ENCODE peak calls at places on chromosome 20, in seven cellular contexts. One of them, this sample, is unnamed. For H3K4me1, the result is how much of the 10 kb centered on the place peaks cover.

GRCh38 chr20:19017104-19017690 is 195.2 kb upstream of the SLC24A3 start:
- DNase-seq in PC-3: no peak
- DNase-seq in body of pancreas: no peak
- DNase-seq in sigmoid colon: no peak
- DNase-seq in heart right ventricle: no peak
- DNase-seq in CD8-positive, alpha-beta T cell: no peak
- DNase-seq in heart left ventricle: no peak
- DNase-seq in this sample: no peak

GRCh38 chr20:41138527-41139226 is 1.3 kb downstream of the PLCG1 start:
- DNase-seq in PC-3: no peak
- DNase-seq in body of pancreas: no peak
- DNase-seq in sigmoid colon: no peak
- DNase-seq in heart right ventricle: peak
- DNase-seq in CD8-positive, alpha-beta T cell: peak
- DNase-seq in heart left ventricle: no peak
- DNase-seq in this sample: peak

GRCh38 chr20:63309261-63310071 is 16.5 kb downstream of the COL20A1 start:
- DNase-seq in PC-3: peak
- DNase-seq in body of pancreas: peak
- DNase-seq in sigmoid colon: no peak
- DNase-seq in heart right ventricle: peak
- DNase-seq in CD8-positive, alpha-beta T cell: no peak
- DNase-seq in heart left ventricle: peak
- DNase-seq in this sample: peak

GRCh38 chr20:63493563-63494020 is 5.3 kb downstream of the EEF1A2 start:
- DNase-seq in PC-3: no peak
- DNase-seq in body of pancreas: no peak
- DNase-seq in sigmoid colon: no peak
- DNase-seq in heart right ventricle: no peak
- DNase-seq in CD8-positive, alpha-beta T cell: no peak
- DNase-seq in heart left ventricle: no peak
- DNase-seq in this sample: no peak

GRCh38 chr20:44979090-44979621 is 12.8 kb downstream of the STK4 start:
- DNase-seq in PC-3: peak
- DNase-seq in body of pancreas: no peak
- DNase-seq in sigmoid colon: no peak
- DNase-seq in heart right ventricle: no peak
- DNase-seq in CD8-positive, alpha-beta T cell: peak
- DNase-seq in heart left ventricle: no peak
- DNase-seq in this sample: no peak

GRCh38 chr20:2292711-2293110 is 3.1 kb upstream of the TGM3 start:
- DNase-seq in PC-3: no peak
- DNase-seq in body of pancreas: no peak
- DNase-seq in sigmoid colon: no peak
- DNase-seq in heart right ventricle: no peak
- DNase-seq in CD8-positive, alpha-beta T cell: no peak
- DNase-seq in heart left ventricle: no peak
- DNase-seq in this sample: no peak

GRCh38 chr20:62891111-62891510 is 29.5 kb upstream of the TCFL5 start:
- DNase-seq in PC-3: no peak
- DNase-seq in body of pancreas: no peak
- DNase-seq in sigmoid colon: no peak
- DNase-seq in heart right ventricle: no peak
- DNase-seq in CD8-positive, alpha-beta T cell: no peak
- DNase-seq in heart left ventricle: no peak
- DNase-seq in this sample: peak

GRCh38 chr20:51768759-51769517 is 748 bp upstream of the ATP9A start:
- DNase-seq in PC-3: no peak
- DNase-seq in body of pancreas: no peak
- DNase-seq in sigmoid colon: no peak
- DNase-seq in heart right ventricle: no peak
- DNase-seq in CD8-positive, alpha-beta T cell: no peak
- DNase-seq in heart left ventricle: no peak
- DNase-seq in this sample: no peak

GRCh38 chr20:51424270-51425041 is 118.1 kb downstream of the NFATC2 start:
- DNase-seq in PC-3: no peak
- DNase-seq in body of pancreas: no peak
- DNase-seq in sigmoid colon: no peak
- DNase-seq in heart right ventricle: no peak
- DNase-seq in CD8-positive, alpha-beta T cell: no peak
- DNase-seq in heart left ventricle: no peak
- DNase-seq in this sample: no peak

GRCh38 chr20:408843-409696 is 971 bp downstream of the RBCK1 start:
- DNase-seq in PC-3: no peak
- DNase-seq in body of pancreas: no peak
- DNase-seq in sigmoid colon: no peak
- DNase-seq in heart right ventricle: no peak
- DNase-seq in CD8-positive, alpha-beta T cell: no peak
- DNase-seq in heart left ventricle: peak
- DNase-seq in this sample: no peak

GRCh38 chr20:20037960-20038359 is 14.3 kb downstream of the CRNKL1 start:
- DNase-seq in PC-3: no peak
- DNase-seq in body of pancreas: no peak
- DNase-seq in sigmoid colon: no peak
- DNase-seq in heart right ventricle: no peak
- DNase-seq in CD8-positive, alpha-beta T cell: no peak
- DNase-seq in heart left ventricle: no peak
- DNase-seq in this sample: no peak

GRCh38 chr20:137668-138131 is 4.7 kb upstream of the DEFB126 start:
- DNase-seq in PC-3: peak
- DNase-seq in body of pancreas: no peak
- DNase-seq in sigmoid colon: no peak
- DNase-seq in heart right ventricle: no peak
- DNase-seq in CD8-positive, alpha-beta T cell: no peak
- DNase-seq in heart left ventricle: no peak
- DNase-seq in this sample: no peak

GRCh38 chr20:19222520-19223040 is 10.1 kb downstream of the SLC24A3 start:
- DNase-seq in PC-3: no peak
- DNase-seq in body of pancreas: no peak
- DNase-seq in sigmoid colon: no peak
- DNase-seq in heart right ventricle: no peak
- DNase-seq in CD8-positive, alpha-beta T cell: no peak
- DNase-seq in heart left ventricle: no peak
- DNase-seq in this sample: no peak

GRCh38 chr20:12847862-12848261 is 160.9 kb upstream of the SPTLC3 start:
- DNase-seq in PC-3: peak
- DNase-seq in body of pancreas: no peak
- DNase-seq in sigmoid colon: no peak
- DNase-seq in heart right ventricle: no peak
- DNase-seq in CD8-positive, alpha-beta T cell: no peak
- DNase-seq in heart left ventricle: no peak
- DNase-seq in this sample: no peak

GRCh38 chr20:44017905-44018683 is 103.4 kb downstream of the TOX2 start:
- DNase-seq in PC-3: peak
- DNase-seq in body of pancreas: peak
- DNase-seq in sigmoid colon: peak
- DNase-seq in heart right ventricle: peak
- DNase-seq in CD8-positive, alpha-beta T cell: no peak
- DNase-seq in heart left ventricle: peak
- DNase-seq in this sample: peak

GRCh38 chr20:52179331-52180166 is 12.0 kb downstream of the ZFP64 start:
- DNase-seq in PC-3: no peak
- DNase-seq in body of pancreas: no peak
- DNase-seq in sigmoid colon: no peak
- DNase-seq in heart right ventricle: no peak
- DNase-seq in CD8-positive, alpha-beta T cell: no peak
- DNase-seq in heart left ventricle: no peak
- DNase-seq in this sample: no peak

GRCh38 chr20:34516874-34517542 is 786 bp downstream of the DYNLRB1 start:
- DNase-seq in PC-3: peak
- DNase-seq in body of pancreas: no peak
- DNase-seq in sigmoid colon: no peak
- DNase-seq in heart right ventricle: no peak
- DNase-seq in CD8-positive, alpha-beta T cell: no peak
- DNase-seq in heart left ventricle: no peak
- DNase-seq in this sample: no peak

GRCh38 chr20:16098890-16099639 is 474.2 kb downstream of the KIF16B start:
- DNase-seq in PC-3: peak
- DNase-seq in body of pancreas: no peak
- DNase-seq in sigmoid colon: no peak
- DNase-seq in heart right ventricle: no peak
- DNase-seq in CD8-positive, alpha-beta T cell: no peak
- DNase-seq in heart left ventricle: no peak
- DNase-seq in this sample: no peak

GRCh38 chr20:10498196-10498595 is 63.1 kb downstream of the SLX4IP start:
- DNase-seq in PC-3: no peak
- DNase-seq in body of pancreas: no peak
- DNase-seq in sigmoid colon: no peak
- DNase-seq in heart right ventricle: no peak
- DNase-seq in CD8-positive, alpha-beta T cell: no peak
- DNase-seq in heart left ventricle: no peak
- DNase-seq in this sample: no peak

GRCh38 chr20:19502169-19502568 is 255.9 kb upstream of the RIN2 start:
- DNase-seq in PC-3: no peak
- DNase-seq in body of pancreas: no peak
- DNase-seq in sigmoid colon: no peak
- DNase-seq in heart right ventricle: no peak
- DNase-seq in CD8-positive, alpha-beta T cell: no peak
- DNase-seq in heart left ventricle: no peak
- DNase-seq in this sample: no peak

GRCh38 chr20:50868509-50869495 is 62.4 kb downstream of the ADNP start:
- DNase-seq in PC-3: peak
- DNase-seq in body of pancreas: no peak
- DNase-seq in sigmoid colon: no peak
- DNase-seq in heart right ventricle: no peak
- DNase-seq in CD8-positive, alpha-beta T cell: no peak
- DNase-seq in heart left ventricle: no peak
- DNase-seq in this sample: peak

GRCh38 chr20:40442181-40442963 is 246.7 kb downstream of the MAFB start:
- DNase-seq in PC-3: no peak
- DNase-seq in body of pancreas: no peak
- DNase-seq in sigmoid colon: no peak
- DNase-seq in heart right ventricle: no peak
- DNase-seq in CD8-positive, alpha-beta T cell: no peak
- DNase-seq in heart left ventricle: no peak
- DNase-seq in this sample: no peak

GRCh38 chr20:56328861-56329260 is 29.9 kb upstream of the FAM210B start:
- DNase-seq in PC-3: peak
- DNase-seq in body of pancreas: no peak
- DNase-seq in sigmoid colon: no peak
- DNase-seq in heart right ventricle: no peak
- DNase-seq in CD8-positive, alpha-beta T cell: no peak
- DNase-seq in heart left ventricle: no peak
- DNase-seq in this sample: peak

GRCh38 chr20:53872081-53872541 is 198.3 kb downstream of the BCAS1 start:
- DNase-seq in PC-3: no peak
- DNase-seq in body of pancreas: no peak
- DNase-seq in sigmoid colon: no peak
- DNase-seq in heart right ventricle: no peak
- DNase-seq in CD8-positive, alpha-beta T cell: no peak
- DNase-seq in heart left ventricle: no peak
- DNase-seq in this sample: no peak

GRCh38 chr20:64076061-64076997 is 3.0 kb downstream of the RGS19 start:
- DNase-seq in PC-3: no peak
- DNase-seq in body of pancreas: no peak
- DNase-seq in sigmoid colon: no peak
- DNase-seq in heart right ventricle: no peak
- DNase-seq in CD8-positive, alpha-beta T cell: no peak
- DNase-seq in heart left ventricle: no peak
- DNase-seq in this sample: no peak

GRCh38 chr20:49510562-49511117 is 28.2 kb upstream of the KCNB1 start:
- DNase-seq in PC-3: peak
- DNase-seq in body of pancreas: peak
- DNase-seq in sigmoid colon: peak
- DNase-seq in heart right ventricle: peak
- DNase-seq in CD8-positive, alpha-beta T cell: no peak
- DNase-seq in heart left ventricle: peak
- DNase-seq in this sample: peak

GRCh38 chr20:58188496-58188895 is 40.0 kb downstream of the ANKRD60 start:
- DNase-seq in PC-3: no peak
- DNase-seq in body of pancreas: no peak
- DNase-seq in sigmoid colon: no peak
- DNase-seq in heart right ventricle: no peak
- DNase-seq in CD8-positive, alpha-beta T cell: no peak
- DNase-seq in heart left ventricle: no peak
- DNase-seq in this sample: no peak
- TF ChIP-seq CTCF in PC-3: peak
- TF ChIP-seq CTCF in body of pancreas: no peak
- TF ChIP-seq CTCF in sigmoid colon: no peak
- TF ChIP-seq CTCF in heart right ventricle: no peak
- TF ChIP-seq CTCF in CD8-positive, alpha-beta T cell: no peak
- TF ChIP-seq CTCF in heart left ventricle: no peak
- TF ChIP-seq CTCF in this sample: no peak

DNA sequence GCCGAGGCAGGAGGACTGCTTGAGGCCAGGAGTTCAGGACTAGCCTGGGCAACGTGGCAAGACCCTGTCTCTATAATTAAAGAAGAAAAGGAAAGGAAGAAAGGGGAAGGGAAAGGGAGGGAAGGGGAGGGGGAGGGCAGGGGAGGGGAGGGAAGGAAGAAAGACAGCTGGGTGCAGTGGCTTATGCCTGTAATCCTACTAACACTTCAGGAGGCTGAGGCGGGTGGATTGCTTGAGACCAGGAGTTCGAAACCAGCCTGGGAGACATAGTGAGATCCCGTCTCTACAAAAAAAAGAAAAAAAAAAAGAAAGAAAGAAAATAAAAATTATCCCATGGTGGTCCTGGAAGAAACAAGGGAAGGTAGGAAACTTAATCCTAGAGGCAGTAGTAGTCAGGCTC is 33.5 kb downstream of the BCL2L1 start:
- DNase-seq in PC-3: no peak
- DNase-seq in body of pancreas: no peak
- DNase-seq in sigmoid colon: no peak
- DNase-seq in heart right ventricle: no peak
- DNase-seq in CD8-positive, alpha-beta T cell: no peak
- DNase-seq in heart left ventricle: no peak
- DNase-seq in this sample: no peak
- H3K4me1 ChIP-seq in PC-3: under half
- H3K4me1 ChIP-seq in body of pancreas: under half
- H3K4me1 ChIP-seq in sigmoid colon: under half
- H3K4me1 ChIP-seq in heart right ventricle: under half
- H3K4me1 ChIP-seq in CD8-positive, alpha-beta T cell: under half
- H3K4me1 ChIP-seq in heart left ventricle: half or more
- H3K4me1 ChIP-seq in this sample: under half

DNA sequence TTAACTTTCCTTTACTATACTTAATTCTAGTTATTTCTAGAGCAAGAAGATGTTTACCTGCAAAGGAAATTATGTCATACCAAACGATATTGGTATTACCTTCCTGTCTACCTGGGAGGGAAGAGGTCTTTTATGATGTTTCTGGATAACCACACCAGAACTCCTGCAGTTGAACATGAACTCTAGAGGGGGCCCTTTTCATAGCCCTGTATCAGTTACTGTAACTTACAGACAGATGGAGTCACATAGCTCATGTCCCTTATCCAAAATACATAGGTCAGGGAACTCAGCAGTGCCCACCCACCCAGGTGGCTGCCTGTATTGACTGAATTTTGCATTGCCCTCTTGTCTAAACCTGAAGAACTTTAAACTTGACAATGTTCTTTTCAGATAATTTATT is 35.1 kb upstream of the MYL9 start:
- DNase-seq in PC-3: peak
- DNase-seq in body of pancreas: no peak
- DNase-seq in sigmoid colon: no peak
- DNase-seq in heart right ventricle: no peak
- DNase-seq in CD8-positive, alpha-beta T cell: no peak
- DNase-seq in heart left ventricle: no peak
- DNase-seq in this sample: no peak
- TF ChIP-seq CTCF in PC-3: peak
- TF ChIP-seq CTCF in body of pancreas: no peak
- TF ChIP-seq CTCF in sigmoid colon: no peak
- TF ChIP-seq CTCF in heart right ventricle: no peak
- TF ChIP-seq CTCF in CD8-positive, alpha-beta T cell: peak
- TF ChIP-seq CTCF in heart left ventricle: no peak
- TF ChIP-seq CTCF in this sample: peak

GRCh38 chr20:13870349-13870748 is 85.5 kb downstream of the NDUFAF5 start:
- DNase-seq in PC-3: no peak
- DNase-seq in body of pancreas: no peak
- DNase-seq in sigmoid colon: no peak
- DNase-seq in heart right ventricle: no peak
- DNase-seq in CD8-positive, alpha-beta T cell: no peak
- DNase-seq in heart left ventricle: no peak
- DNase-seq in this sample: no peak
- H3K4me1 ChIP-seq in PC-3: under half
- H3K4me1 ChIP-seq in body of pancreas: under half
- H3K4me1 ChIP-seq in sigmoid colon: under half
- H3K4me1 ChIP-seq in heart right ventricle: under half
- H3K4me1 ChIP-seq in CD8-positive, alpha-beta T cell: under half
- H3K4me1 ChIP-seq in heart left ventricle: under half
- H3K4me1 ChIP-seq in this sample: under half

This sample was measured in RWPE2.